ENCODE peak calls at places on chromosomes 16 and 17, in eight cellular contexts. D is IMR-90, G is tibial nerve, C is heart right ventricle, R is heart left ventricle, A is PC-9, U is endothelial cell of umbilical vein, N is spleen. Z is an unnamed sample. For H3K9me3, the result is how much of the 10 kb centered on the place peaks cover.

GRCh38 chr16:1561266-1561665 is 27.8 kb downstream of the TMEM204 start:
- DNase-seq in D (no peak), G (no peak), C (no peak), R (no peak), A (no peak), U (no peak), N (no peak), Z (no peak)

GRCh38 chr17:78138204-78139060 is 7.8 kb upstream of the C17orf99 start:
- DNase-seq in D (no peak), G (no peak), C (no peak), R (no peak), A (no peak), U (no peak), N (peak), Z (no peak)

GRCh38 chr17:50346313-50347086 is 574 bp downstream of the XYLT2 start:
- DNase-seq in D (no peak), G (no peak), C (peak), R (peak), A (peak), U (peak), N (no peak), Z (peak)

GRCh38 chr16:85275533-85276249 is 163.4 kb upstream of the CIBAR2 start:
- DNase-seq in D (peak), G (peak), C (peak), R (peak), A (peak), U (peak), N (peak), Z (peak)

GRCh38 chr16:89764711-89765201 is 43.4 kb downstream of the ZNF276 start:
- DNase-seq in D (no peak), G (peak), C (peak), R (peak), A (no peak), U (no peak), N (peak), Z (no peak)

GRCh38 chr17:16419929-16420271 is 4.5 kb downstream of the TRPV2 start:
- DNase-seq in D (peak), G (no peak), C (no peak), R (no peak), A (peak), U (no peak), N (no peak), Z (no peak)

GRCh38 chr16:87096746-87097145 is 220.4 kb downstream of the C16orf95 start:
- DNase-seq in D (no peak), G (no peak), C (no peak), R (no peak), A (no peak), U (no peak), N (no peak), Z (no peak)

GRCh38 chr17:81519284-81520020 is 6.9 kb upstream of the ACTG1 start:
- DNase-seq in D (no peak), G (no peak), C (no peak), R (peak), A (peak), U (no peak), N (peak), Z (peak)

GRCh38 chr16:49482690-49483089 is 109.1 kb downstream of the C16orf78 start:
- DNase-seq in D (no peak), G (no peak), C (no peak), R (no peak), A (no peak), U (no peak), N (peak), Z (no peak)

GRCh38 chr17:31411707-31412285 is 20.3 kb downstream of the RAB11FIP4 start:
- DNase-seq in D (no peak), G (no peak), C (no peak), R (no peak), A (no peak), U (no peak), N (peak), Z (no peak)

GRCh38 chr16:89607937-89608740 is 5.3 kb upstream of the DPEP1 start:
- DNase-seq in D (no peak), G (no peak), C (no peak), R (no peak), A (no peak), U (no peak), N (no peak), Z (no peak)

GRCh38 chr17:41315814-41316430 is 412 bp upstream of the KRTAP17-1 start:
- DNase-seq in D (no peak), G (no peak), C (no peak), R (no peak), A (no peak), U (no peak), N (no peak), Z (no peak)

GRCh38 chr17:81814748-81815645 is 11.0 kb downstream of the GCGR start:
- DNase-seq in D (no peak), G (no peak), C (no peak), R (no peak), A (peak), U (no peak), N (no peak), Z (no peak)

GRCh38 chr17:28381141-28381825 is 9.8 kb downstream of the SARM1 start:
- DNase-seq in D (no peak), G (no peak), C (no peak), R (no peak), A (no peak), U (peak), N (no peak), Z (no peak)

GRCh38 chr17:36928450-36929125 is 8.7 kb upstream of the LHX1 start:
- DNase-seq in D (no peak), G (no peak), C (no peak), R (no peak), A (no peak), U (no peak), N (no peak), Z (no peak)

GRCh38 chr16:81480856-81481821 is 36.5 kb downstream of the CMIP start:
- DNase-seq in D (peak), G (peak), C (peak), R (peak), A (no peak), U (no peak), N (peak), Z (no peak)

GRCh38 chr16:74700206-74701040 is at the start of gene MLKL:
- DNase-seq in D (peak), G (peak), C (peak), R (peak), A (peak), U (peak), N (peak), Z (peak)

GRCh38 chr17:77884019-77884418 is 74.5 kb upstream of the TNRC6C start:
- DNase-seq in D (peak), G (no peak), C (no peak), R (peak), A (no peak), U (no peak), N (peak), Z (no peak)

GRCh38 chr17:30550512-30551273 is 73.5 kb downstream of the GOSR1 start:
- DNase-seq in D (peak), G (no peak), C (no peak), R (no peak), A (peak), U (no peak), N (peak), Z (no peak)

DNA sequence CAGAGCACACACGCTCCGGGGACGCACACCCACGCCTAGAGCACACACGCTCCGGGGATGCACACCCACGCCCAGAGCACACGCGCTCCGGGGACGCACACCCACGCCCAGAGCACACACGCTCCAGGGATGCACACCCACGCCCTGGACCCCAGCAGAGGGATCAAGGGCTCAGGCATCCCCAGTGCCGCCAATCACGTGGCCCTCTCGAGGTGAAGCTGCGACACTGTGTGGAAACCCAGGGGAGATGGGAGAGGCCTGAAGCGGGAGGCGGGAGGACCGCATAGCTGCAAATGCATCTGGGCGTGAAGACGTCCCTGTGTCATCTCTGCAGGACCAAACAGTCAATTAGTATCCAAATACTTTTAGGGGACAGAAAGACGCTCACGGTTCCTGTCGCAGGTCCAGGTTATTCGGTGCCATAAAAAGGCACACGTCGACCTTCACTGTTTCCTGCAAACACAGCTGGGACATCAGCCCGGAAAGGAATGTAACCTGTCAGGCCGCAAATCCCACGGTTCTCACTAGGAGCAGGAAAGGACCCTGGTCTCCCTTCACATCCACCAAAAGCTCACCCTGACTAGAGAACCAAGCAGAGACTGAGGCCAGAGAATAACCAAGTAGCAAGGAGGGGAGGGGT is 56.4 kb downstream of the TBC1D16 start:
- DNase-seq in D (no peak), G (no peak), C (no peak), R (no peak), A (no peak), U (no peak), N (no peak), Z (no peak)
- H3K9me3 ChIP-seq in D (under half), G (under half), C (under half), R (under half), A (under half), U (under half), N (under half), Z (under half)

DNA sequence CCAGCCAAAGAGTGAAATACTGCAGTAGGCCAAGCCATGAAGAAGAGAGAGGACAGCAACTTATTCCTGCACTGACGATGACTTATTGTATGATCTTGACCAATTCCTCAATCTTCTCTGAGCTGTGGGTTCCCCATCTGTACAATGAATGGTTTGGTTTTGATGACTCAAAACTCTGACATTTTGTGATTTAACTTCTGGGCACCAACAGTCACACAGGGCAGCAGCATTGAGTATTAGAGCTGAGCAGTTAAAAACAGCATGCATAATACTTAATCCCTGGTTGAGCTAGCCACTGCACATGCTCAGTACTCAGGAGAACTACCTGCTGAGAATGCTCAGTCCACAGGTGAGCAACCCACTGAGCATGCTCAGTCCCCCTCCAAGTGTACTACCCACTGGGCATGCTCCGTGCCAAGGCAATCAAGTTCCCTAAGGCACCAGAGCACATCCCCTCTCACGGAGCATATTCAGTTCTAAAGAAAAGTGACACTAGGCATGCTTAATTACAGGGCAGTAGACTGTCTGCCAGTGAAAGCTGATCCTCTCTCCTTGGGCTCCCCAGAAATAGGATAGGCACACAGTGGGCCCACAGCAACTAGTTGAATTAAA is 68.7 kb downstream of the AIPL1 start:
- DNase-seq in D (peak), G (no peak), C (no peak), R (no peak), A (no peak), U (no peak), N (no peak), Z (no peak)
- TF ChIP-seq CTCF in D (no peak), G (no peak), C (no peak), R (no peak), A (no peak), U (no peak), N (no peak), Z (no peak)

GRCh38 chr16:14070555-14070876 is 603 bp upstream of the MRTFB start:
- DNase-seq in D (no peak), G (no peak), C (no peak), R (no peak), A (no peak), U (no peak), N (no peak), Z (no peak)

GRCh38 chr16:14072360-14072759 is 1.2 kb downstream of the MRTFB start:
- DNase-seq in D (no peak), G (no peak), C (no peak), R (no peak), A (no peak), U (no peak), N (no peak), Z (no peak)

GRCh38 chr16:14069818-14070217 is 1.3 kb upstream of the MRTFB start:
- DNase-seq in D (no peak), G (no peak), C (no peak), R (no peak), A (no peak), U (no peak), N (no peak), Z (no peak)

GRCh38 chr16:14070877-14071575 is at the start of gene MRTFB:
- DNase-seq in D (peak), G (peak), C (peak), R (peak), A (peak), U (peak), N (peak), Z (peak)

GRCh38 chr16:14071576-14072271 is 605 bp downstream of the MRTFB start:
- DNase-seq in D (no peak), G (no peak), C (no peak), R (peak), A (no peak), U (peak), N (peak), Z (no peak)
- H3K27ac ChIP-seq in D (peak), G (peak), C (peak), R (peak), A (peak), U (peak), N (peak), Z (peak)

DNA sequence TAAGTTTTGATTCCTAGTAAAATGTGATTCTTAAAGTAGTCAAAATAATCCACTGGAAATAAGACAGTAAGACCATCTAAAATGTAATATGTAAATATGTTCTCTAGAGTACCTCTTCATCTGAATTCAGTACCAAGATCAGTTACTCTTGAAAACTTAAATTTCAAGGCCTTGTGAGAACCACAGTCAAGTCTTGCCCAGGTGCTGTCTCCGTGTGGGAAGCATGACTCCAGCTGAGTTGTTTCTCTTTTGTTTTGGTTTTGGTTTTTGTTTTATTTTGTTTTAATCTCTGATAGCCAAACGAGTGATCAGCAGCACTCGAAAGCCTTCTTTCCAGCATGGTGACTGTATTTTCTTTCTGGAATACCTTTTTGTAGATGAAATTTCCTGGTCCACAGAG is 907.0 kb downstream of the KCNJ18 start:
- DNase-seq in D (no peak), G (no peak), C (no peak), R (no peak), A (no peak), U (no peak), N (no peak), Z (no peak)
- H3K9me3 ChIP-seq in D (under half), G (under half), C (under half), R (under half), A (under half), U (under half), N (under half), Z (under half)

GRCh38 chr17:72756256-72756655 is 336.2 kb downstream of the SLC39A11 start:
- DNase-seq in D (no peak), G (no peak), C (no peak), R (no peak), A (no peak), U (no peak), N (no peak), Z (no peak)
- TF ChIP-seq CTCF in D (no peak), G (no peak), C (no peak), R (no peak), A (no peak), U (no peak), N (no peak), Z (no peak)

GRCh38 chr16:11328172-11329079 is 16.8 kb upstream of the RMI2 start:
- DNase-seq in D (peak), G (peak), C (peak), R (peak), A (peak), U (peak), N (peak), Z (peak)
- H3K27ac ChIP-seq in D (peak), G (peak), C (no peak), R (peak), A (no peak), U (no peak), N (peak), Z (peak)